ENCODE peak calls at places on chromosomes 1 and 21, in four cellular contexts. W is K562, S is SK-N-SH, Y is GM12878. T is an unnamed sample.

GRCh38 chr1:38217316-38217715 is 170.7 kb upstream of the POU3F1 start:
- DNase-seq in W (no peak), S (no peak), Y (no peak), T (no peak)

GRCh38 chr1:54219688-54220003 is 19.7 kb downstream of the MRPL37 start:
- DNase-seq in W (no peak), S (no peak), Y (no peak), T (no peak)

GRCh38 chr1:98049370-98050115 is 128.7 kb upstream of the DPYD start:
- DNase-seq in W (no peak), S (peak; percentile 51), Y (no peak), T (peak; percentile 59)

GRCh38 chr1:65277605-65278343 is 31.6 kb upstream of the DNAJC6 start:
- DNase-seq in W (peak; percentile 88), S (no peak), Y (no peak), T (no peak)

GRCh38 chr1:39105061-39105840 is 79.1 kb downstream of the NDUFS5 start:
- DNase-seq in W (peak; percentile 81), S (peak; percentile 91), Y (no peak), T (no peak)

GRCh38 chr1:228803421-228803820 is 68.1 kb downstream of the RHOU start:
- DNase-seq in W (no peak), S (no peak), Y (no peak), T (no peak)

GRCh38 chr1:18597159-18598042 is 33.2 kb upstream of the PAX7 start:
- DNase-seq in W (peak; percentile 69), S (peak; percentile 77), Y (no peak), T (peak; percentile 15)

GRCh38 chr1:3539707-3540425 is 71.4 kb downstream of the MEGF6 start:
- DNase-seq in W (no peak), S (peak; percentile 60), Y (no peak), T (no peak)

GRCh38 chr1:184118051-184118450 is 66.5 kb downstream of the TSEN15 start:
- DNase-seq in W (no peak), S (no peak), Y (no peak), T (no peak)

GRCh38 chr1:213429642-213430041 is 378.6 kb downstream of the RPS6KC1 start:
- DNase-seq in W (no peak), S (peak; percentile 50), Y (no peak), T (no peak)

GRCh38 chr1:85033221-85033620 is 15.1 kb downstream of the MCOLN3 start:
- DNase-seq in W (no peak), S (no peak), Y (no peak), T (no peak)

GRCh38 chr1:202569393-202570322 is 140.6 kb downstream of the SYT2 start:
- DNase-seq in W (no peak), S (no peak), Y (no peak), T (no peak)

GRCh38 chr21:32412162-32412997 is at the start of gene EVA1C:
- DNase-seq in W (no peak), S (peak; percentile 82), Y (no peak), T (no peak)

GRCh38 chr1:50666849-50667248 is 243.6 kb upstream of the DMRTA2 start:
- DNase-seq in W (no peak), S (no peak), Y (no peak), T (no peak)

GRCh38 chr1:184534690-184535089 is 147.9 kb downstream of the C1orf21 start:
- DNase-seq in W (no peak), S (no peak), Y (no peak), T (no peak)

GRCh38 chr1:190353538-190354101 is 124.0 kb downstream of the BRINP3 start:
- DNase-seq in W (no peak), S (no peak), Y (no peak), T (no peak)

GRCh38 chr1:69451196-69451595 is 116.5 kb upstream of the LRRC7 start:
- DNase-seq in W (no peak), S (no peak), Y (no peak), T (no peak)

GRCh38 chr1:192878249-192878648 is 69.4 kb downstream of the RGS2 start:
- DNase-seq in W (no peak), S (no peak), Y (no peak), T (no peak)

GRCh38 chr1:151944859-151945575 is 35.7 kb upstream of the THEM4 start:
- DNase-seq in W (no peak), S (no peak), Y (no peak), T (no peak)
- TF ChIP-seq USF2 in W (no peak), S (no peak), Y (no peak), T (no peak)

GRCh38 chr21:15219866-15220265 is 155.1 kb upstream of the NRIP1 start:
- DNase-seq in W (no peak), S (no peak), Y (no peak), T (no peak)

GRCh38 chr21:15222711-15223110 is 157.9 kb upstream of the NRIP1 start:
- DNase-seq in W (no peak), S (no peak), Y (no peak), T (no peak)

GRCh38 chr21:15224346-15225086 is 159.7 kb upstream of the NRIP1 start:
- DNase-seq in W (no peak), S (no peak), Y (no peak), T (no peak)

GRCh38 chr21:15221799-15222386 is 157.1 kb upstream of the NRIP1 start:
- DNase-seq in W (peak; percentile 30), S (no peak), Y (no peak), T (peak; percentile 46)
- TF ChIP-seq NRF1 in W (no peak), S (no peak), Y (no peak), T (no peak)

DNA sequence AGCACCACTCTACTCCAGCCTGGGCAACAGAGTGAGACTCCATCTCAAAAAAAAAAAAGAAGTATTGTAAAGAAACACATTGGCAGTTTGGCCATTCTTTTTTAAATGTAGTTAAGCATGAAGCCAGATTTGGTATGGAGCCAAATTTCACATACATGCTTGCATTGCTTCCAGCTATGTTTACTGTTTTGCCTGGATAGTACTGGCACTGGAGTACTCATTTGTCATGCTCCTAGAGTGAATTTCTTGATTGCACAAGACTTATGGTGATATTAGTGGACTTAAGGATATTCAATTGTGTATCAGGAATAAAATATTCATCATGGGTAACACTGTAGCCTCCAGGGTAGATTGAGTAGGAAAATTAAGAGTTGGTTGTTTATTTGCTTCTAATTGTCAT is 24.4 kb upstream of the SLC9A1 start:
- DNase-seq in W (no peak), S (no peak), Y (no peak), T (no peak)
- TF ChIP-seq USF2 in W (no peak), S (no peak), Y (no peak), T (no peak)

DNA sequence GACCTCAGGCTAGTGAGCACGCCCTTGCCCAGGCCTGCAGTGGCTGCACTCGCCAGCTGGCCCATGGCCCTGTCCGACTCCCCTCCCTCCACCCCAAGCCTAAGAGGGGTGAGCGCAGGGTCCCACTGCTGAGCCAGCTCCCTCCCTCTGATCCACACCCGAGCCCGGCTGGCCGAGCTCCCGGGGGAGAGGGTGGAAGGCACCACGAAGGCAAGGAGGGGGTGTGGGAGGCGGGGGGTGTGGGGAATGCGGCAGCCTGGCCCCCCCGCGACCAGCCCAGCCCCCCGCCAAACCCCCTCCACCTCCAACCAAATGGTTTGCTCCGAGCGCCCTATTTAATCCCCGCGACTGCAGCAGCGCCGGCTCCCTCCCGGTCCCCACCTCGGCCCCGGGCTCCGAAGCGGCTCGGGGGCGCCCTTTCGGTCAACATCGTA is at the start of gene CADM3:
- DNase-seq in W (no peak), S (peak; percentile 91), Y (no peak), T (peak; percentile 80)
- TF ChIP-seq NRF1 in W (no peak), S (no peak), Y (no peak), T (no peak)

DNA sequence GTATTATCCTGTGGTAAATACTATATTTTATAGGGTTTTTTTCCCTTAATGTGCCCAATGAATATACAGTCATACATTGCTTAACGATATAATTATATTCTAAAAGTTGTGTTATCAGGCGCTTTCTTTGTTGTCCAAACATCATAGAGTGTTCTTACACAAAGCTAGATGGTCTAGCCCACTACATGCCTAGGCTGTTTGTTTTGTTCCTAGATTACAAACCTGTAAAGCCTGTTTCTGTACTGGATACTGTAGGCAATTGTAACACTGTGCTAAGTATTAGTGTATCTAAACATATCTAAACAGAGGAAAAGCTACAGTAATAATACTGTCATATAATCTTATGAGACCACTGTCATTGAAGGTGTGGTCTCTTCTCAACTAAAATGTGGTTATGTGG is 242.6 kb upstream of the C1orf105 start:
- DNase-seq in W (no peak), S (no peak), Y (no peak), T (no peak)
- TF ChIP-seq USF2 in W (no peak), S (no peak), Y (no peak), T (no peak)

GRCh38 chr1:203610061-203610460 is 16.6 kb upstream of the ATP2B4 start:
- DNase-seq in W (no peak), S (no peak), Y (no peak), T (no peak)
- TF ChIP-seq NRF1 in W (no peak), S (no peak), Y (no peak), T (no peak)

GRCh38 chr1:205301220-205301821 is 20.2 kb downstream of the NUAK2 start:
- DNase-seq in W (no peak), S (no peak), Y (no peak), T (peak; percentile 99)
- TF ChIP-seq USF2 in W (no peak), S (no peak), Y (no peak), T (no peak)

GRCh38 chr1:194338241-194338948 is 1152.0 kb upstream of the B3GALT2 start:
- DNase-seq in W (no peak), S (no peak), Y (no peak), T (no peak)
- TF ChIP-seq NRF1 in W (no peak), S (no peak), Y (no peak), T (no peak)

GRCh38 chr1:68223714-68224113 is 8.6 kb downstream of the WLS start:
- DNase-seq in W (no peak), S (no peak), Y (no peak), T (no peak)
- TF ChIP-seq USF2 in W (no peak), S (no peak), Y (no peak), T (no peak)

GRCh38 chr1:165014753-165015152 is 341.8 kb downstream of the LMX1A start:
- DNase-seq in W (no peak), S (no peak), Y (no peak), T (no peak)

GRCh38 chr1:165006843-165007242 is 349.7 kb downstream of the LMX1A start:
- DNase-seq in W (no peak), S (no peak), Y (no peak), T (no peak)

GRCh38 chr1:165011947-165012346 is 344.6 kb downstream of the LMX1A start:
- DNase-seq in W (no peak), S (no peak), Y (no peak), T (no peak)

DNA sequence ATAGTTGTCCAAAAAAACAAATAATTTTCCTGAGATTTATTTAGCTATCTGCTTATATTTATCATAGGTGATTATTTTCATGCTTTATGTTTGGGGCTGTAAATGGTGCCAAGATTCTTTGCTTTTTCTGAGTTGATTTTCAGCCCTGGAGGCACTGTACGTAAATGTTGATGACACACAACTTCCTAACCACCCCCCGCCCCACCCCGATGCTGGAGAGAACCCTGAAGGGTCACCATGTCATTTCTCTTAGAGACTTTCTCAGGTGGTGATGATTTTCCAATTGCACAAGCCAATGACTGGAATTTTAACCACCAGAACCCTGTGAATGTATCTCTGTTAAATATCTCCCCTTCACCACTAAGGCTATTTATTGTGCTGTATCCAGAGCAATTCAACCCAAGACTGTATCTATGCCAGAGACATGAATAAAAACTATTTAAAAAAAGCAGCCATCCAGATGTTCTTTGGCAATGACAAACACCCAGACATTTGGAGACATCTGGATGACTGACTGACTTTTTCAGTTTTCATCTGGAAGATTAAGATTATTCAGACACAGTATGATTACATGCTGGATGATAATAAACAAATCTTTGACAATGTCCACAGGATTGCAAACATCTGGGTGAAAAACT is 346.0 kb downstream of the LMX1A start:
- DNase-seq in W (no peak), S (no peak), Y (no peak), T (no peak)
- TF ChIP-seq NRF1 in W (no peak), S (no peak), Y (no peak), T (no peak)

T was measured in H1.